ENCODE peak calls at places on chromosomes 13 and 19, in five cellular contexts. C is GM12878, W is GM12892, T is stomach, G is HL-60. D is an unnamed sample.

GRCh38 chr13:27170521-27171243 is 929 bp downstream of the USP12 start:
- DNase-seq in G (peak), T (peak), C (no peak), W (no peak), D (peak)

GRCh38 chr19:38850976-38851621 is 1.3 kb upstream of the HNRNPL start:
- DNase-seq in G (no peak), T (no peak), C (no peak), W (no peak), D (peak)

GRCh38 chr13:46624821-46625220 is 71.9 kb downstream of the LRCH1 start:
- DNase-seq in G (no peak), T (no peak), C (no peak), W (no peak), D (no peak)

GRCh38 chr19:42352216-42352892 is 26.9 kb downstream of the MEGF8 start:
- DNase-seq in T (no peak), G (no peak), W (no peak), C (no peak), D (no peak)

GRCh38 chr13:98405690-98406344 is 171.1 kb downstream of the STK24 start:
- DNase-seq in W (no peak), G (no peak), C (no peak), T (no peak), D (no peak)

GRCh38 chr13:31699650-31700049 is 39.7 kb upstream of the RXFP2 start:
- DNase-seq in W (no peak), C (no peak), G (no peak), T (no peak), D (no peak)

GRCh38 chr19:3409346-3410064 is 43.1 kb downstream of the NFIC start:
- DNase-seq in W (no peak), T (peak), G (no peak), C (no peak), D (no peak)

GRCh38 chr13:101325423-101325822 is 90.9 kb downstream of the NALCN start:
- DNase-seq in C (no peak), G (no peak), T (no peak), W (no peak), D (no peak)

GRCh38 chr13:98721825-98722510 is 30.5 kb downstream of the SLC15A1 start:
- DNase-seq in G (no peak), T (no peak), W (no peak), C (no peak), D (no peak)

GRCh38 chr19:4781851-4782250 is 9.7 kb upstream of the FEM1A start:
- DNase-seq in T (no peak), W (no peak), G (no peak), C (no peak), D (no peak)

GRCh38 chr19:15869873-15870272 is 28.0 kb downstream of the CYP4F2 start:
- DNase-seq in G (peak), W (no peak), T (no peak), C (no peak), D (no peak)

GRCh38 chr19:51501594-51502263 is at the start of gene SIGLEC12:
- DNase-seq in G (peak), W (no peak), C (no peak), T (no peak), D (no peak)

GRCh38 chr19:6233051-6233826 is 46.5 kb downstream of the MLLT1 start:
- DNase-seq in C (no peak), W (no peak), T (peak), G (no peak), D (peak)

GRCh38 chr19:16423891-16424290 is 47.9 kb downstream of the EPS15L1 start:
- DNase-seq in W (no peak), C (no peak), T (no peak), G (no peak), D (no peak)

GRCh38 chr13:78601886-78602560 is 1.3 kb downstream of the POU4F1 start:
- DNase-seq in G (no peak), C (no peak), T (no peak), W (no peak), D (peak)

GRCh38 chr19:19528721-19529490 is at the start of gene YJEFN3:
- DNase-seq in T (no peak), W (no peak), G (no peak), C (no peak), D (no peak)

GRCh38 chr13:39581177-39581576 is 21.8 kb downstream of the LHFPL6 start:
- DNase-seq in W (no peak), T (no peak), G (no peak), C (no peak), D (no peak)

GRCh38 chr13:46296920-46297319 is 85.2 kb downstream of the LRRC63 start:
- DNase-seq in G (no peak), T (no peak), W (no peak), C (no peak), D (no peak)

GRCh38 chr13:42478531-42479156 is 95.3 kb upstream of the TNFSF11 start:
- DNase-seq in C (no peak), T (no peak), W (peak), G (no peak), D (no peak)

GRCh38 chr13:46668906-46669525 is 116.0 kb downstream of the LRCH1 start:
- DNase-seq in G (no peak), T (no peak), C (no peak), W (no peak), D (no peak)

GRCh38 chr13:100209857-100210580 is 121.1 kb downstream of the PCCA start:
- DNase-seq in G (no peak), T (no peak), W (no peak), C (no peak), D (no peak)

GRCh38 chr19:29385191-29385795 is 140.5 kb upstream of the VSTM2B start:
- DNase-seq in C (no peak), T (no peak), W (no peak), G (no peak), D (peak)

GRCh38 chr13:90154311-90154960 is 1193.1 kb upstream of the MIR17HG start:
- DNase-seq in G (no peak), T (no peak), C (no peak), W (no peak), D (no peak)

GRCh38 chr19:18847516-18848463 is 16.0 kb downstream of the UPF1 start:
- DNase-seq in W (no peak), C (no peak), G (no peak), T (no peak), D (no peak)

GRCh38 chr19:14162871-14163297 is 26.5 kb upstream of the ASF1B start:
- DNase-seq in G (no peak), C (no peak), T (no peak), W (no peak), D (no peak)

GRCh38 chr13:109275848-109276247 is 510.5 kb downstream of the IRS2 start:
- DNase-seq in G (no peak), W (no peak), T (no peak), C (no peak), D (no peak)

GRCh38 chr19:31214086-31214485 is 135.2 kb downstream of the TSHZ3 start:
- DNase-seq in W (no peak), T (peak), C (no peak), G (peak), D (peak)

GRCh38 chr13:79481685-79482052 is 714 bp downstream of the NDFIP2 start:
- DNase-seq in G (peak), C (no peak), T (peak), W (no peak), D (no peak)

GRCh38 chr13:79393564-79394249 is 12.3 kb downstream of the RBM26 start:
- DNase-seq in C (no peak), T (peak), G (peak), W (no peak), D (peak)

GRCh38 chr13:36530050-36530789 is 97.9 kb downstream of the CCNA1 start:
- DNase-seq in W (no peak), C (no peak), T (no peak), G (no peak), D (peak)

DNA sequence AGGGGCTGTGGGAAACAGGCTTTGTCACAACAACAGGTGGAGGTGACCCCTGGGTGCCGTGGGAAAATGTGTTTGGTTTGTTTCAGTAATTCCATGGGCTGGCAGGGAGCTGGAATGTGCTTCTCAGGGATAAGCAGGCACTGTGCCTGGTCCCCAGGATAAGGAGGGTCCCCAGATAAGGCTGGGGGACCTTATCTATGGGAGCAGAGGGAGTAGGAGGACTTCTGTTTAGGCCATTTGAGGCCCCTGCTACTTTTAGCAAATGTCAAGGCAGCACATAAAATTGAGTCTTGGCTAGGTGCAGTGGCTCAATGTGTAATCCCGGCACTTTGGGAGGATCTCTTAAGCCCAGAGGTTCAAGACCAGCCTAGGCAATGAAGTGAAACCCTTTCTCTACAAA is 59.5 kb downstream of the KCNC3 start:
- DNase-seq in C (no peak), T (no peak), W (no peak), G (no peak), D (no peak)
- TF ChIP-seq POLR2AphosphoS5 in C (no peak), T (no peak), W (no peak), G (no peak), D (no peak)

DNA sequence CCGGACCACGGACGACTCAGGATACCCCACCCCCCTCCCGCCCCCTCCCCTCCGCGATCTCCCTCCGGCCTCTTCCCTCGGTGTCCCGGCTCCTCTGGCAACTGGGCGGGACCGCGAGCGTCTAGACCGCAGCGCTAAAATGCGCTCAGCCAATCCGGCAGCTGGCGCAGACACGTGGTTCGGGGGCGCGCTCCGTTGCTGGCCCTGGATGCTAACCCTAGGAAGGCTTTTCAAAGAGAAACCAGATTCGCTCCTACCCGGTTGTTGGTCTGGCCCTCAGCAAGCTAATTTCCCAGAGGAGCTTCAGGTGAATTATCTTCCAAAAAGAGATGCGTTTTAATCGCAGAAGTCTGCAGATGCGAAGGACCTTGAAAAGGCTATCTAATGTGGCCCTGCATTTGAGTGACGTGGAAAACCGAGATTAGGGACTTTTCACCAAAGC is at the start of gene DZIP1:
- DNase-seq in C (no peak), W (no peak), G (peak), T (peak), D (peak)
- TF ChIP-seq POLR2AphosphoS5 in C (no peak), W (no peak), G (no peak), T (no peak), D (peak)

GRCh38 chr13:50400930-50401553 is 385.8 kb downstream of the KCNRG start:
- DNase-seq in C (no peak), W (no peak), T (no peak), G (no peak), D (no peak)
- TF ChIP-seq POLR2AphosphoS5 in C (no peak), W (no peak), T (no peak), G (no peak), D (no peak)

GRCh38 chr13:30124131-30124768 is 183.1 kb downstream of the KATNAL1 start:
- DNase-seq in W (no peak), T (no peak), G (no peak), C (no peak), D (no peak)
- TF ChIP-seq POLR2AphosphoS5 in W (no peak), T (no peak), G (no peak), C (no peak), D (no peak)

GRCh38 chr19:2041436-2041685 is 9.7 kb downstream of the MKNK2 start:
- DNase-seq in T (no peak), G (no peak), C (no peak), W (no peak), D (no peak)
- TF ChIP-seq POLR2AphosphoS5 in T (no peak), G (no peak), C (no peak), W (no peak), D (no peak)

GRCh38 chr19:35756373-35757230 is at the start of gene HSPB6:
- DNase-seq in G (no peak), T (peak), W (no peak), C (no peak), D (no peak)
- TF ChIP-seq POLR2AphosphoS5 in G (no peak), T (peak), W (no peak), C (no peak), D (peak)

GRCh38 chr13:113151745-113152707 is 6.4 kb upstream of the PROZ start:
- DNase-seq in T (no peak), G (no peak), C (no peak), W (no peak), D (peak)
- TF ChIP-seq POLR2AphosphoS5 in T (no peak), G (no peak), C (no peak), W (no peak), D (no peak)

GRCh38 chr19:32692727-32693061 is 1.1 kb downstream of the NUDT19 start:
- DNase-seq in C (no peak), W (no peak), T (no peak), G (peak), D (no peak)

GRCh38 chr19:32691952-32692726 is 518 bp downstream of the NUDT19 start:
- DNase-seq in W (peak), G (peak), C (no peak), T (peak), D (peak)

GRCh38 chr19:32687681-32688080 is 3.9 kb upstream of the NUDT19 start:
- DNase-seq in W (no peak), T (no peak), C (no peak), G (no peak), D (no peak)

GRCh38 chr19:32688315-32688714 is 3.3 kb upstream of the NUDT19 start:
- DNase-seq in T (peak), C (no peak), G (peak), W (no peak), D (no peak)

DNA sequence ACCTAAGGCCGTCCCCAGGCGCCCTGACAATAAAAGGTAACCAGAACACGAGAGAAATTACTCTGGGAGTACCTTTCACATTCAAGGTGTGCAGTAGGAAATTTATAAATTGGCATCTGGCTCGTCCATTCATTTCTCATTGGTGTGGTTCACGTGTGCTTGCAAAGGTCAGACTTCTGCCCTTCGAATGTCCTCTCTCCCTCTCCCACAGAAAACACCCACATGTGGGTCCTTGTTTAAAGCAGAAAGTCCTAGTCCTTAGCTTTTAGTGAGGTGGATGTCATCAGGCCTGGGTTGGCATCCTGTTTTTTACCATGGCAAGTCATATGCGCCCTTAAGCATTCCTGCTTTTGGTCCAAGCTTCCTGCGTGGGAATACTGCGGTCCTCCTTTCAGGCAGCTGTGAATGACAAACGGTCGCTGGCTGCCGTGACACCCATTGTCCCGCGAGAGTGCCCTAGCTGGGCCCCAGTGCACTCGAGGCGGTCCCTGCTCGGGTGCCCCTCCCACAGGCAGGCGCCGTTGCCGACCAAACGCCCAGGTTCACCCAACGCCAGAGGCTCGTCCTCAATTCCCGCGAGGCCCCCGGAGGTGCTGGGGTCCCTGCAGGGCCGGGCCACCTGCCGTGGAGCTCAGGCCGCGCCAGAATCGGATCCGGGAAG is at the start of gene NUDT19:
- DNase-seq in W (peak), C (peak), G (peak), T (peak), D (peak)
- TF ChIP-seq POLR2AphosphoS5 in W (peak), C (peak), G (no peak), T (peak), D (peak)

D was measured in upper lobe of left lung.